ENCODE peak calls at places on chromosome 2, in six cellular contexts. T is transverse colon, D is right cardiac atrium, H is kidney, O is stomach, F is body of pancreas. E is an unnamed sample. For H3K4me1, the result is how much of the 10 kb centered on the place peaks cover.

GRCh38 chr2:149020432-149020851 is 18.1 kb upstream of the LYPD6B start:
- DNase-seq in D (no peak), F (no peak), O (peak), T (peak), H (no peak), E (no peak)

GRCh38 chr2:164840458-164840929 is 1.1 kb downstream of the COBLL1 start:
- DNase-seq in O (peak), F (peak), D (peak), H (peak), T (peak), E (peak)

GRCh38 chr2:165390875-165391274 is 78.6 kb upstream of the CSRNP3 start:
- DNase-seq in T (no peak), F (no peak), D (no peak), H (no peak), O (no peak), E (no peak)

GRCh38 chr2:239133945-239134570 is 266.8 kb downstream of the HDAC4 start:
- DNase-seq in T (no peak), D (no peak), H (no peak), O (no peak), F (no peak), E (no peak)

GRCh38 chr2:177554365-177554764 is 161.8 kb downstream of the AGPS start:
- DNase-seq in D (no peak), O (no peak), T (no peak), H (no peak), F (no peak), E (no peak)

GRCh38 chr2:42117182-42117579 is 52.0 kb upstream of the EML4 start:
- DNase-seq in O (no peak), F (no peak), D (no peak), H (no peak), T (no peak), E (no peak)

GRCh38 chr2:48312126-48312525 is 217.8 kb upstream of the STON1 start:
- DNase-seq in T (no peak), D (no peak), H (no peak), F (no peak), O (no peak), E (no peak)

GRCh38 chr2:86305195-86305975 is 32.0 kb downstream of the REEP1 start:
- DNase-seq in F (no peak), D (no peak), H (no peak), T (no peak), O (no peak), E (no peak)

GRCh38 chr2:197107291-197108269 is 181.1 kb upstream of the PGAP1 start:
- DNase-seq in D (peak), O (no peak), F (no peak), T (peak), H (no peak), E (no peak)

GRCh38 chr2:102235042-102235473 is 48.2 kb downstream of the IL1RL2 start:
- DNase-seq in F (no peak), D (no peak), O (no peak), H (no peak), T (no peak), E (no peak)

GRCh38 chr2:110867078-110867477 is 134.7 kb downstream of the ACOXL start:
- DNase-seq in O (no peak), F (no peak), H (no peak), D (no peak), T (no peak), E (no peak)

GRCh38 chr2:63589148-63589972 is 597 bp downstream of the MDH1 start:
- DNase-seq in O (no peak), D (no peak), H (no peak), F (no peak), T (no peak), E (no peak)

GRCh38 chr2:60262178-60262577 is 291.3 kb downstream of the BCL11A start:
- DNase-seq in F (no peak), O (no peak), T (no peak), D (no peak), H (no peak), E (peak)

GRCh38 chr2:106095478-106096392 is 98.4 kb downstream of the UXS1 start:
- DNase-seq in D (no peak), F (no peak), O (no peak), T (peak), H (no peak), E (peak)

GRCh38 chr2:61423714-61424113 is 47.2 kb downstream of the USP34 start:
- DNase-seq in D (no peak), T (no peak), H (no peak), F (no peak), O (no peak), E (no peak)

GRCh38 chr2:231138699-231139098 is 13.9 kb upstream of the HTR2B start:
- DNase-seq in F (no peak), T (no peak), O (no peak), H (no peak), D (no peak), E (no peak)

GRCh38 chr2:23380562-23381065 is 4.4 kb upstream of the KLHL29 start:
- DNase-seq in H (no peak), T (no peak), D (no peak), O (no peak), F (no peak), E (no peak)

GRCh38 chr2:240319855-240320560 is 115.5 kb upstream of the GPC1 start:
- DNase-seq in O (no peak), D (peak), F (peak), H (peak), T (no peak), E (peak)

GRCh38 chr2:181777654-181778053 is 97.3 kb upstream of the NEUROD1 start:
- DNase-seq in H (no peak), T (no peak), D (no peak), O (no peak), F (no peak), E (no peak)

GRCh38 chr2:176535480-176536113 is 266.4 kb downstream of the MTX2 start:
- DNase-seq in F (no peak), O (no peak), H (no peak), D (no peak), T (no peak), E (no peak)

GRCh38 chr2:205785507-205786222 is 103.4 kb downstream of the NRP2 start:
- DNase-seq in H (no peak), T (no peak), O (no peak), F (no peak), D (no peak), E (peak)

GRCh38 chr2:220811952-220812570 is 760.0 kb downstream of the EPHA4 start:
- DNase-seq in F (no peak), T (no peak), D (no peak), H (no peak), O (no peak), E (no peak)

GRCh38 chr2:236665572-236666118 is 96.0 kb downstream of the ACKR3 start:
- DNase-seq in F (no peak), O (no peak), T (no peak), H (peak), D (no peak), E (no peak)

GRCh38 chr2:105104208-105104731 is 66.4 kb downstream of the MRPS9 start:
- DNase-seq in H (no peak), O (no peak), F (no peak), T (no peak), D (no peak), E (no peak)

GRCh38 chr2:217632036-217632435 is 370.8 kb downstream of the TNS1 start:
- DNase-seq in D (no peak), H (no peak), F (no peak), O (no peak), T (peak), E (peak)

GRCh38 chr2:33673937-33674336 is 74.8 kb upstream of the FAM98A start:
- DNase-seq in T (no peak), D (no peak), H (no peak), F (no peak), O (no peak), E (no peak)

GRCh38 chr2:39609917-39610316 is 55.8 kb upstream of the TMEM178A start:
- DNase-seq in T (no peak), D (no peak), F (no peak), H (no peak), O (no peak), E (no peak)

GRCh38 chr2:173467751-173468150 is 113.1 kb downstream of the CDCA7 start:
- DNase-seq in O (no peak), F (no peak), T (no peak), H (no peak), D (no peak), E (no peak)

GRCh38 chr2:240873805-240874714 is 5.4 kb downstream of the AGXT start:
- DNase-seq in D (no peak), O (no peak), T (peak), F (no peak), H (peak), E (no peak)

GRCh38 chr2:118738524-118739308 is 108.7 kb downstream of the EN1 start:
- DNase-seq in T (no peak), D (no peak), F (peak), H (no peak), O (no peak), E (no peak)

GRCh38 chr2:163551974-163552373 is 183.8 kb downstream of the FIGN start:
- DNase-seq in H (no peak), D (no peak), T (no peak), O (no peak), F (no peak), E (no peak)
- H3K4me1 ChIP-seq in H (under half), D (under half), T (under half), O (under half), F (under half), E (under half)

GRCh38 chr2:142965464-142965863 is 88.0 kb downstream of the KYNU start:
- DNase-seq in O (no peak), F (no peak), T (no peak), H (no peak), D (no peak), E (no peak)

GRCh38 chr2:142957143-142957542 is 79.7 kb downstream of the KYNU start:
- DNase-seq in T (no peak), F (no peak), D (no peak), O (no peak), H (no peak), E (no peak)

GRCh38 chr2:142967060-142967459 is 89.6 kb downstream of the KYNU start:
- DNase-seq in T (no peak), F (no peak), D (no peak), H (no peak), O (no peak), E (no peak)

GRCh38 chr2:142966281-142966680 is 88.8 kb downstream of the KYNU start:
- DNase-seq in T (no peak), D (no peak), O (no peak), H (no peak), F (no peak), E (no peak)

GRCh38 chr2:142961202-142961601 is 83.7 kb downstream of the KYNU start:
- DNase-seq in O (no peak), T (no peak), H (no peak), F (no peak), D (no peak), E (no peak)
- H3K4me1 ChIP-seq in O (under half), T (under half), H (under half), F (under half), D (under half), E (under half)

DNA sequence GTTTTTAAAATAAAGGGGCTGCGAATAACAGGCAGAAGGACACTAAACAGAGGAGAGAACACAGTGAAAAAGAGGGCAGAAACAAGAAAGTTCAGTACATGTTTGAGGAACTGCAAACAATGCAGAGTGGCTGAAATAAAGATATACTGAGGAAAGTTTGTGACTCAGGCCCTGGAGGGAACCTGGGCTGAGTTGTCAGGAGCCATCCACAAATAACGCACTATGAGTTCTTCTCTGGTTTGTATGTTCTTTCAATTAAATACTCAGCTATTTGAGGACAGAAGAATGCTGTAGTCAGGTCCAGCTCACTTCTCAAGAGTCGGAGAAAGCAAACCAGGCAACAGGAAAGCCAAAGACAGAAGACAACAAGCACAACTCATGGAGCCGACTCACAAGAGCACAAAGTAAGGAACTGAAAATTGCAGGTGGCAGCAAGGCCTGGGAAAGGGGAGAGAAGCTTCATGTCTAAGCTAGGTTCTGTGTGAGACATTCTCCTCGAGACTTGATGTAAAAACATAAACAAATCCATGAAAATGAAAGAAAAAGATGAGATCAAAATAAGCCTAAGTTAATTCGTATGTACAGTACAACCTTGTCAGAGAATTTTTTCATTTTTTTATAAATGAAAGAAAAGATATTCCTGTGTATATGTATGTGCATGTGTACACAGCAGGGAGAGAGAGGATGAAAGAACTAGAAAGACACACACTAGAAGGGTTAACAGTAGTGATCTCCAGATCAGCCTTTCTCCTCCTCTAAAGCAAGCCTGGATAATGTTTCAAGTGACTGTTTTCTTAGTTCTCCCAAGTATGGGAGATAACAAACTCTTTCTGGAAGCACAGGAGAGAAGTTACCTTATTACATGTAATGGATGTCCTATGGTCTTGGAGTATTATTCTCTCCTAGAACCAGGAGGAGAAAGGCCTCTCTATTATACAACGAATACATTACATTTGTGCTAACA is 41.5 kb downstream of the CHN1 start:
- DNase-seq in T (no peak), D (no peak), O (no peak), F (no peak), H (no peak), E (no peak)
- H3K4me1 ChIP-seq in T (under half), D (under half), O (under half), F (under half), H (under half), E (under half)

GRCh38 chr2:167334343-167334742 is 446.1 kb downstream of the XIRP2 start:
- DNase-seq in O (no peak), F (no peak), T (no peak), H (no peak), D (no peak), E (no peak)
- H3K4me1 ChIP-seq in O (under half), F (under half), T (under half), H (under half), D (under half), E (under half)

DNA sequence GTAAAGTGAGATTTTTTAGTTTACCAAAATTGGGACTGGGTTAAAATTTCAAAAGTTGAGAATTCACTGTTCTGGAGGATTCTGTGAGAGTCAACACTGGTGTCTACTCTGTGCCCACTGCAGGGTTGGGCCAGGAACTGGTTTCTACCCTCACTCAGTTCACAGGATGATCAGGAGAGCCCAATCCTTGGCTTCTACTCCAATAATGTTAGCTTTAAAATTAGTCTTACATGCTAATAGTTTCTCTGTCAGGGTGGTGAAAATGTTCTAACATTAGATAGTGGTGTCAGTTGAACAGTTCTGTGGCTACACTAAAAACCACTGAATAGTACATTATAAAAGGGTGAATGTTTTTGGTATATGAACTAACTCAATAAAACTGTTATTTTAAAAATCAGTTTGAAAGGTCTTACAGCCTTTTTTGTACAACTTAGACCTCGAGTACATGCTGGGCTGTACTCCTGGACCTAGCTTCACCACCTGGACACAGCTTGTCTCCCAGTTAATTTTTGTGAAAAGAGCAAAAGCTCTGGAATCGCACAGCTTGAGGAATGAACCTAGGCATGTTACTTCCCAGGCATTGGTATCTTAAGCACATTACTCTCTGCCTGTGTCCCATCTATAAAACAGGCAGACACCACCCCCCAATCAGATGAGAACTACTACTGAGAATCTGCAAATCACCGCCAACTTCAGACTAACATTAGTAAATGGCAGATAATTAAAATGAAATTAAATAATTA is 44.4 kb downstream of the ACVR1 start:
- DNase-seq in D (no peak), F (no peak), H (no peak), T (no peak), O (no peak), E (peak)
- H3K4me1 ChIP-seq in D (under half), F (under half), H (under half), T (under half), O (under half), E (half or more)

GRCh38 chr2:127347000-127347399 is 40.8 kb downstream of the MAP3K2 start:
- DNase-seq in T (no peak), H (no peak), F (no peak), O (no peak), D (no peak), E (no peak)

GRCh38 chr2:127351603-127352002 is 36.2 kb downstream of the MAP3K2 start:
- DNase-seq in O (no peak), T (no peak), D (no peak), H (no peak), F (no peak), E (no peak)

GRCh38 chr2:127347734-127348392 is 39.9 kb downstream of the MAP3K2 start:
- DNase-seq in O (no peak), F (no peak), D (no peak), T (no peak), H (no peak), E (no peak)

GRCh38 chr2:127343277-127343676 is 44.5 kb downstream of the MAP3K2 start:
- DNase-seq in F (no peak), H (no peak), O (no peak), D (no peak), T (no peak), E (no peak)

GRCh38 chr2:127348421-127349000 is 39.3 kb downstream of the MAP3K2 start:
- DNase-seq in T (no peak), D (no peak), O (no peak), H (no peak), F (no peak), E (no peak)
- H3K4me1 ChIP-seq in T (under half), D (under half), O (under half), H (under half), F (under half), E (under half)

DNA sequence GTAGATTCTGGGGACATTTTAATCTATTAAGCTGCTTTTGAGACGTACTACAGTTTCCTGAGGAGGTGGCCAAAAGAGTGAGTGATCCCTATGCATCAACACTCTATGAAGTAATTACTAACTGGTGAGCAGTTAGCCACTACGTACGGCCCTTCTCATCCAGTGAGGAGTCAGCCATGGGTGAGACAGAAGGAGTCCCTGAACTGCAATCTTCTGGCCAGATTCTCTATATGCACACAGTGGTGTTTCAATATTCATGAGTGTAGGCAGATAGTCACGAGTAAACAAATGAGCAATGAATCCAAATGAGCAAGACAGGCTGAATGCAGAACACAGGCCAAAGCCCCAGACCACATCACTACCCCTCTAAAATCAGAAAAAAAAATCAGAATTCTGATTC is 29.8 kb upstream of the TMEM214 start:
- DNase-seq in D (no peak), F (no peak), T (no peak), H (no peak), O (no peak), E (no peak)
- H3K4me1 ChIP-seq in D (under half), F (under half), T (under half), H (under half), O (under half), E (under half)

GRCh38 chr2:64987001-64987962 is 1.9 kb upstream of the SLC1A4 start:
- DNase-seq in F (no peak), O (no peak), D (no peak), T (no peak), H (no peak), E (no peak)
- H3K4me1 ChIP-seq in F (under half), O (under half), D (under half), T (under half), H (under half), E (under half)

GRCh38 chr2:16661536-16661935 is 4.1 kb downstream of the CYRIA start:
- DNase-seq in T (no peak), D (no peak), H (no peak), O (no peak), F (no peak), E (peak)

GRCh38 chr2:16663121-16663905 is 2.3 kb downstream of the CYRIA start:
- DNase-seq in O (no peak), H (no peak), T (no peak), D (no peak), F (no peak), E (peak)

GRCh38 chr2:16662440-16662839 is 3.2 kb downstream of the CYRIA start:
- DNase-seq in H (no peak), F (no peak), T (no peak), D (peak), O (no peak), E (peak)

GRCh38 chr2:16660039-16660619 is 5.5 kb downstream of the CYRIA start:
- DNase-seq in F (no peak), H (no peak), D (no peak), O (no peak), T (no peak), E (no peak)

DNA sequence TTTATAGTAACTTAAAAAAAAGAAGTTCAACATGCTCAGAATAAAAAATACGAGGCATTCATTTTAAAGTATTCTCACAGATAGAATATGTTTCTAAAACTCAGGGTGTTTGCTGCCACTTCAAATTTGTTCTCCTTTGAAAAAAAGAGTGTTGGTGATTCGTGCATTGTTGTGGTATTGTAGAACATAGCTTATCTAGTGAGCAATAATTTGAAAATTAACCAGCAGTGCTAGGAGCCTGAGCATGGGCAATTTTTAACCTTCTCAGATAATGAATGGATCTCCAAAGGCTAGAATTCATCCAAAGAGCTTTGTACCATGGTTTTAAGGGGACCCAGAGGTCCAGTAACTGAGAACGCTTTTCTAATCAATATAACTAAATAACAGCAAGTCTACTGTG is 3.7 kb downstream of the CYRIA start:
- DNase-seq in H (no peak), D (no peak), T (no peak), F (no peak), O (no peak), E (no peak)
- H3K4me1 ChIP-seq in H (under half), D (under half), T (under half), F (under half), O (under half), E (half or more)

E was measured in thyroid gland.